ENCODE peak calls at places on chromosomes 7 and 10, in ten cellular contexts. V is foreskin fibroblast; A is CD8-positive, alpha-beta T cell; S is dorsolateral prefrontal cortex; W is sigmoid colon; Q is fibroblast of mammary gland; D is NB4; O is colonic mucosa; B is prostate gland; Z is upper lobe of right lung. N is an unnamed sample.

GRCh38 chr10:86946215-86947170 is 10.9 kb downstream of the MMRN2 start:
- DNase-seq in V (peak), A (peak), S (peak), W (peak), Q (no peak), D (no peak), O (peak), B (no peak), Z (peak), N (no peak)

GRCh38 chr10:57948796-57949195 is 318.9 kb downstream of the IPMK start:
- DNase-seq in V (peak), A (no peak), S (no peak), W (no peak), Q (no peak), D (no peak), O (no peak), B (no peak), Z (no peak), N (no peak)

GRCh38 chr10:127413326-127413725 is 135.8 kb upstream of the NPS start:
- DNase-seq in V (no peak), A (no peak), S (no peak), W (no peak), Q (no peak), D (no peak), O (no peak), B (no peak), Z (peak), N (no peak)

GRCh38 chr7:157981778-157982177 is 605.8 kb downstream of the PTPRN2 start:
- DNase-seq in V (no peak), A (no peak), S (no peak), W (peak), Q (no peak), D (no peak), O (no peak), B (no peak), Z (no peak), N (no peak)

GRCh38 chr7:1638113-1638726 is 31.9 kb upstream of the ELFN1 start:
- DNase-seq in V (no peak), A (no peak), S (no peak), W (no peak), Q (no peak), D (no peak), O (no peak), B (no peak), Z (no peak), N (no peak)

GRCh38 chr7:76262683-76263402 is 39.6 kb upstream of the HSPB1 start:
- DNase-seq in V (peak), A (no peak), S (peak), W (no peak), Q (peak), D (peak), O (peak), B (peak), Z (no peak), N (no peak)

GRCh38 chr10:123379156-123379555 is 225.0 kb downstream of the BUB3 start:
- DNase-seq in V (no peak), A (no peak), S (no peak), W (no peak), Q (no peak), D (no peak), O (no peak), B (no peak), Z (peak), N (no peak)

GRCh38 chr7:150733734-150734095 is 3.5 kb upstream of the GIMAP5 start:
- DNase-seq in V (no peak), A (no peak), S (no peak), W (no peak), Q (no peak), D (no peak), O (no peak), B (no peak), Z (no peak), N (no peak)

GRCh38 chr10:32446701-32447406 is 914 bp downstream of the CCDC7 start:
- DNase-seq in V (peak), A (no peak), S (no peak), W (no peak), Q (peak), D (peak), O (peak), B (no peak), Z (no peak), N (no peak)

GRCh38 chr7:41624818-41625217 is 78.1 kb downstream of the INHBA start:
- DNase-seq in V (peak), A (no peak), S (no peak), W (no peak), Q (peak), D (no peak), O (no peak), B (no peak), Z (no peak), N (no peak)

GRCh38 chr7:110880971-110881370 is 210.0 kb upstream of the LRRN3 start:
- DNase-seq in V (no peak), A (no peak), S (no peak), W (no peak), Q (no peak), D (no peak), O (no peak), B (no peak), Z (no peak), N (no peak)

GRCh38 chr10:74186678-74187077 is 35.7 kb downstream of the ADK start:
- DNase-seq in V (no peak), A (no peak), S (no peak), W (no peak), Q (no peak), D (no peak), O (no peak), B (no peak), Z (no peak), N (no peak)

GRCh38 chr7:86942995-86943394 is 116.5 kb downstream of the ELAPOR2 start:
- DNase-seq in V (no peak), A (no peak), S (no peak), W (no peak), Q (no peak), D (no peak), O (no peak), B (no peak), Z (no peak), N (no peak)

GRCh38 chr10:44864042-44864436 is 47.1 kb upstream of the TMEM72 start:
- DNase-seq in V (peak), A (no peak), S (peak), W (no peak), Q (peak), D (no peak), O (peak), B (no peak), Z (peak), N (no peak)

GRCh38 chr7:122038904-122039303 is 105.1 kb downstream of the AASS start:
- DNase-seq in V (no peak), A (no peak), S (no peak), W (no peak), Q (peak), D (no peak), O (no peak), B (no peak), Z (no peak), N (no peak)

GRCh38 chr10:33335550-33335799 is 1.0 kb upstream of the NRP1 start:
- DNase-seq in V (no peak), A (no peak), S (no peak), W (no peak), Q (no peak), D (no peak), O (no peak), B (no peak), Z (no peak), N (no peak)

GRCh38 chr10:76334306-76334705 is 902.9 kb downstream of the LRMDA start:
- DNase-seq in V (no peak), A (no peak), S (no peak), W (peak), Q (peak), D (no peak), O (no peak), B (no peak), Z (no peak), N (no peak)

GRCh38 chr7:80312139-80312661 is 177.6 kb downstream of the GNAI1 start:
- DNase-seq in V (peak), A (no peak), S (no peak), W (no peak), Q (peak), D (no peak), O (peak), B (no peak), Z (no peak), N (no peak)

GRCh38 chr10:8102708-8103401 is 48.4 kb downstream of the GATA3 start:
- DNase-seq in V (no peak), A (no peak), S (no peak), W (no peak), Q (no peak), D (peak), O (no peak), B (no peak), Z (no peak), N (no peak)

GRCh38 chr7:24825315-24825917 is 68.2 kb upstream of the GSDME start:
- DNase-seq in V (peak), A (no peak), S (no peak), W (no peak), Q (peak), D (no peak), O (no peak), B (no peak), Z (no peak), N (no peak)

GRCh38 chr7:79217976-79218626 is 235.4 kb downstream of the MAGI2 start:
- DNase-seq in V (no peak), A (no peak), S (no peak), W (no peak), Q (no peak), D (no peak), O (no peak), B (no peak), Z (no peak), N (no peak)

GRCh38 chr10:34834274-34834673 is 19.2 kb upstream of the PARD3 start:
- DNase-seq in V (no peak), A (no peak), S (no peak), W (no peak), Q (no peak), D (no peak), O (no peak), B (peak), Z (no peak), N (no peak)

GRCh38 chr7:152551304-152552036 is 115.7 kb upstream of the KMT2C start:
- DNase-seq in V (no peak), A (no peak), S (no peak), W (no peak), Q (peak), D (no peak), O (no peak), B (no peak), Z (no peak), N (no peak)

GRCh38 chr7:150515752-150516151 is 1.1 kb downstream of the GIMAP7 start:
- DNase-seq in V (no peak), A (peak), S (no peak), W (no peak), Q (no peak), D (no peak), O (no peak), B (no peak), Z (no peak), N (no peak)

DNA sequence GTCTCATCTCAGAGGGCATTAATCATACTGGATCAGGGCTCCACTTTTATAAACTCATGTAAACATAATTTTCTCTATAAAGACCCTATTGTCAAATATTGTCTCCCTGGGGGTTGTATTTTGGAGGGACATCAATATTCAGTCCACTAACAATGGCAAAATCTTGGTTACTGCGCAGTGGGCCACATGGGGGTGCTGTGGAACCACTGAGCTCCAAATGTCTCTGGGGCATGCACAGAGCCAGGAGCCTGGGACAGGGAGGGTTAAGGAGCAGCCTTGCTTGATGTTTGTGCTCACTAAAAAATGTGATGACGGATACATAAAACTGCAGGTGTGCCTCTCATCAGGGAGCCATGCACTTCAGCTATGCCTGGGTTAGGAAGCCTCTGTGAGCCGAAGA is 62.1 kb upstream of the PRSS58 start:
- DNase-seq in V (no peak), A (no peak), S (no peak), W (no peak), Q (peak), D (peak), O (no peak), B (no peak), Z (no peak), N (no peak)
- TF ChIP-seq CTCF in V (peak), A (peak), S (peak), W (no peak), Q (peak), D (peak), O (no peak), B (no peak), Z (no peak), N (no peak)

GRCh38 chr7:39714447-39715091 is 91.2 kb downstream of the RALA start:
- DNase-seq in V (no peak), A (no peak), S (no peak), W (no peak), Q (no peak), D (no peak), O (no peak), B (no peak), Z (no peak), N (no peak)

GRCh38 chr7:39703143-39703542 is 79.8 kb downstream of the RALA start:
- DNase-seq in V (no peak), A (no peak), S (no peak), W (no peak), Q (peak), D (no peak), O (no peak), B (no peak), Z (no peak), N (no peak)

GRCh38 chr7:39712746-39713145 is 89.4 kb downstream of the RALA start:
- DNase-seq in V (no peak), A (no peak), S (no peak), W (no peak), Q (no peak), D (no peak), O (no peak), B (no peak), Z (no peak), N (no peak)

GRCh38 chr7:39709768-39710291 is 86.5 kb downstream of the RALA start:
- DNase-seq in V (peak), A (no peak), S (no peak), W (peak), Q (peak), D (no peak), O (no peak), B (no peak), Z (no peak), N (no peak)

GRCh38 chr7:39709029-39709428 is 85.7 kb downstream of the RALA start:
- DNase-seq in V (no peak), A (no peak), S (no peak), W (no peak), Q (no peak), D (no peak), O (no peak), B (no peak), Z (no peak), N (no peak)
- TF ChIP-seq CTCF in V (no peak), A (no peak), S (no peak), W (no peak), Q (no peak), D (no peak), O (no peak), B (no peak), Z (no peak), N (no peak)

GRCh38 chr10:95963992-95964391 is 56.2 kb downstream of the CC2D2B start:
- DNase-seq in V (no peak), A (no peak), S (no peak), W (no peak), Q (no peak), D (no peak), O (no peak), B (no peak), Z (no peak), N (no peak)
- TF ChIP-seq CTCF in V (no peak), A (no peak), S (no peak), W (no peak), Q (no peak), D (no peak), O (no peak), B (no peak), Z (no peak), N (no peak)

GRCh38 chr7:13476881-13477444 is 512.5 kb downstream of the ETV1 start:
- DNase-seq in V (peak), A (no peak), S (no peak), W (no peak), Q (peak), D (no peak), O (no peak), B (no peak), Z (no peak), N (no peak)
- TF ChIP-seq CTCF in V (peak), A (no peak), S (no peak), W (no peak), Q (peak), D (no peak), O (no peak), B (no peak), Z (no peak), N (no peak)

GRCh38 chr7:140297192-140297591 is 101.1 kb downstream of the SLC37A3 start:
- DNase-seq in V (no peak), A (no peak), S (no peak), W (no peak), Q (no peak), D (no peak), O (no peak), B (no peak), Z (no peak), N (no peak)
- TF ChIP-seq CTCF in V (no peak), A (no peak), S (no peak), W (no peak), Q (no peak), D (no peak), O (no peak), B (no peak), Z (no peak), N (no peak)

DNA sequence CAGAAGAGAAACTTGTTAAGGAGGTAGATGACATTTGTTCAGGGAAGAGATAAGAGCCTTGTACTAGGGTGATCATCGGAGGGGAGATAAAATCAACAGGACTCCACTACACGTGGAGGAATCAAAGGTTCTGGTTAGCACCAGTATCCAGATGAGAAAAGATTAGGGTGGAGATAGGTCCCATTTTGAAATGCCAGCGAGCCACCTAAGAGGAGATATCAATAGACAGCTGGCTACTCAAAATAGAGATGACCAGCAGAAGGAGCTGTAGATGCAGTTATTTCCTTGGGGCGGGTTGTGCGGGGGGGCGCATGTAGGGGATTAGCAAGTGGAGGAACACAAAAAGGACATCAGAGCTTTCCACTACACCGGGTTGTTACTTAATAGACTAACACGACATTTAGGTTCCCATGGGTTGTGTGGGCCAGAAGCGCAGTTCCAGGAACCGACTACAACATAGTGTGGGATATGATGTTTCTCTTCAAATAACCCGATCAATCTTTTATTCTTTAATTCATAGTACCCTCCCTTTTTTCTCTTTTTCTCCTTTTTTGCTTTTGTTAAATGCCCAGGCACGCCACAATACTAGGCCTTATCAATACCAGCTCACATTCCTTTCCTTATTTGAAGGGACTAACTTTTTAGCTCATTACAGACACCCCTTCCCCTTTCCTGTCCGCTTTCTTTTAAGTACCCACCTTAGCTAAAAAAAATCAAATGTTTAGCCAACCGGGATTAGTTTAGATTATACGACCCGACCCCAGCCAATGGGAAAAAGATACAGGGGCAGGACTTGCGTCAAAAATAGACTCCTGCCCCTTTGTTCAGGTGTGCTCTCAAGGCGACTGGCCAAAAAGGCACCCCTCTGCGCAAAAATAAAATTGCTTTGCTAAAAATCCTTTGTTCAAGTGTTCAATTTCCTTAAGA is 2.0 kb upstream of the KIF11 start:
- DNase-seq in V (peak), A (no peak), S (no peak), W (no peak), Q (peak), D (peak), O (peak), B (peak), Z (peak), N (no peak)
- TF ChIP-seq CTCF in V (peak), A (no peak), S (no peak), W (no peak), Q (peak), D (peak), O (no peak), B (peak), Z (no peak), N (no peak)

GRCh38 chr10:42552188-42553063 is 85.9 kb downstream of the ZNF33B start:
- DNase-seq in V (peak), A (peak), S (peak), W (peak), Q (peak), D (peak), O (peak), B (peak), Z (peak), N (peak)
- TF ChIP-seq CTCF in V (no peak), A (no peak), S (peak), W (no peak), Q (no peak), D (no peak), O (no peak), B (no peak), Z (no peak), N (no peak)